ENCODE peak calls at places on chromosome 6, in five cellular contexts. One of them, this sample, is unnamed.

GRCh38 chr6:156659317-156660198 is 117.6 kb upstream of the ARID1B start:
- DNase-seq in ascending aorta: no peak
- DNase-seq in LoVo: no peak
- DNase-seq in astrocyte of the cerebellum: no peak
- DNase-seq in dorsolateral prefrontal cortex: no peak
- DNase-seq in this sample: no peak

GRCh38 chr6:159983641-159984080 is 14.8 kb downstream of the IGF2R start:
- DNase-seq in ascending aorta: no peak
- DNase-seq in LoVo: no peak
- DNase-seq in astrocyte of the cerebellum: no peak
- DNase-seq in dorsolateral prefrontal cortex: no peak
- DNase-seq in this sample: no peak

GRCh38 chr6:16397623-16398022 is 159.2 kb downstream of the GMPR start:
- DNase-seq in ascending aorta: no peak
- DNase-seq in LoVo: no peak
- DNase-seq in astrocyte of the cerebellum: no peak
- DNase-seq in dorsolateral prefrontal cortex: no peak
- DNase-seq in this sample: no peak

GRCh38 chr6:105459884-105460283 is 57.0 kb upstream of the PREP start:
- DNase-seq in ascending aorta: no peak
- DNase-seq in LoVo: peak
- DNase-seq in astrocyte of the cerebellum: no peak
- DNase-seq in dorsolateral prefrontal cortex: no peak
- DNase-seq in this sample: no peak

GRCh38 chr6:33288942-33289783 is at the start of the genes PFDN6 and WDR46:
- DNase-seq in ascending aorta: peak
- DNase-seq in LoVo: peak
- DNase-seq in astrocyte of the cerebellum: peak
- DNase-seq in dorsolateral prefrontal cortex: peak
- DNase-seq in this sample: peak

GRCh38 chr6:101926149-101926925 is 532.8 kb downstream of the GRIK2 start:
- DNase-seq in ascending aorta: no peak
- DNase-seq in LoVo: no peak
- DNase-seq in astrocyte of the cerebellum: no peak
- DNase-seq in dorsolateral prefrontal cortex: no peak
- DNase-seq in this sample: no peak

GRCh38 chr6:132569170-132569569 is 952 bp upstream of the TAAR6 start:
- DNase-seq in ascending aorta: no peak
- DNase-seq in LoVo: no peak
- DNase-seq in astrocyte of the cerebellum: no peak
- DNase-seq in dorsolateral prefrontal cortex: peak
- DNase-seq in this sample: no peak

GRCh38 chr6:16741112-16742016 is 19.9 kb downstream of the ATXN1 start:
- DNase-seq in ascending aorta: no peak
- DNase-seq in LoVo: peak
- DNase-seq in astrocyte of the cerebellum: peak
- DNase-seq in dorsolateral prefrontal cortex: no peak
- DNase-seq in this sample: no peak

GRCh38 chr6:15096894-15097837 is 148.7 kb upstream of the JARID2 start:
- DNase-seq in ascending aorta: no peak
- DNase-seq in LoVo: no peak
- DNase-seq in astrocyte of the cerebellum: no peak
- DNase-seq in dorsolateral prefrontal cortex: no peak
- DNase-seq in this sample: no peak

GRCh38 chr6:54747955-54748354 is 98.6 kb upstream of the FAM83B start:
- DNase-seq in ascending aorta: no peak
- DNase-seq in LoVo: no peak
- DNase-seq in astrocyte of the cerebellum: no peak
- DNase-seq in dorsolateral prefrontal cortex: no peak
- DNase-seq in this sample: no peak

GRCh38 chr6:87151786-87152527 is 3.4 kb upstream of the ZNF292 start:
- DNase-seq in ascending aorta: peak
- DNase-seq in LoVo: no peak
- DNase-seq in astrocyte of the cerebellum: no peak
- DNase-seq in dorsolateral prefrontal cortex: peak
- DNase-seq in this sample: no peak

GRCh38 chr6:33123732-33124524 is 48.1 kb downstream of the HLA-DPB1 start:
- DNase-seq in ascending aorta: no peak
- DNase-seq in LoVo: peak
- DNase-seq in astrocyte of the cerebellum: no peak
- DNase-seq in dorsolateral prefrontal cortex: no peak
- DNase-seq in this sample: no peak

GRCh38 chr6:32371204-32371603 is 499 bp downstream of the TSBP1 start:
- DNase-seq in ascending aorta: no peak
- DNase-seq in LoVo: no peak
- DNase-seq in astrocyte of the cerebellum: no peak
- DNase-seq in dorsolateral prefrontal cortex: no peak
- DNase-seq in this sample: no peak

GRCh38 chr6:9527679-9528286 is 887.1 kb downstream of the TFAP2A start:
- DNase-seq in ascending aorta: no peak
- DNase-seq in LoVo: no peak
- DNase-seq in astrocyte of the cerebellum: no peak
- DNase-seq in dorsolateral prefrontal cortex: no peak
- DNase-seq in this sample: no peak